ENCODE peak calls at places on chromosomes 12 and 14, in eight cellular contexts. I is RPMI7951; V is WTC11; C is GM20000; L is fibroblast of the conjunctiva; F is activated B cell treated with CpG ODN at 0.5 μM for 24 hours; H is germinal center; R is activated CD8-positive, alpha-beta memory T cell treated with anti-CD3 and anti-CD28 coated beads for 1 hour. O is an unnamed sample.

GRCh38 chr14:64727551-64728071 is 23.4 kb downstream of the PLEKHG3 start:
- DNase-seq in I (no peak), V (peak), C (no peak), L (no peak), F (no peak), H (no peak), R (no peak), O (no peak)

GRCh38 chr12:115177899-115178298 is 493.9 kb upstream of the TBX3 start:
- DNase-seq in I (no peak), V (no peak), C (no peak), L (no peak), F (no peak), H (no peak), R (no peak), O (no peak)

GRCh38 chr12:87491598-87491997 is 537.6 kb downstream of the C12orf50 start:
- DNase-seq in I (no peak), V (no peak), C (no peak), L (no peak), F (no peak), H (no peak), R (no peak), O (no peak)

GRCh38 chr12:130649646-130650045 is 66.5 kb downstream of the RIMBP2 start:
- DNase-seq in I (no peak), V (no peak), C (no peak), L (no peak), F (no peak), H (no peak), R (no peak), O (no peak)

GRCh38 chr14:59254146-59254910 is 65.9 kb downstream of the DAAM1 start:
- DNase-seq in I (peak), V (no peak), C (no peak), L (peak), F (no peak), H (no peak), R (no peak), O (peak)

GRCh38 chr14:54535126-54535525 is 25.4 kb downstream of the CGRRF1 start:
- DNase-seq in I (no peak), V (no peak), C (no peak), L (no peak), F (no peak), H (no peak), R (no peak), O (no peak)

GRCh38 chr14:90487031-90487430 is 90.2 kb downstream of the CALM1 start:
- DNase-seq in I (peak), V (no peak), C (no peak), L (no peak), F (no peak), H (no peak), R (no peak), O (no peak)

GRCh38 chr12:59382678-59383425 is 213.0 kb upstream of the SLC16A7 start:
- DNase-seq in I (no peak), V (no peak), C (no peak), L (peak), F (no peak), H (no peak), R (no peak), O (no peak)

GRCh38 chr12:96441811-96442210 is 41.6 kb upstream of the CDK17 start:
- DNase-seq in I (no peak), V (no peak), C (no peak), L (no peak), F (no peak), H (no peak), R (no peak), O (no peak)

GRCh38 chr14:103711516-103712431 is 3.5 kb downstream of the XRCC3 start:
- DNase-seq in I (no peak), V (no peak), C (no peak), L (no peak), F (no peak), H (no peak), R (no peak), O (no peak)

GRCh38 chr14:64502476-64503183 is 1.0 kb downstream of the ZBTB25 start:
- DNase-seq in I (no peak), V (no peak), C (no peak), L (no peak), F (no peak), H (peak), R (no peak), O (no peak)

GRCh38 chr12:114478891-114479290 is 72.9 kb upstream of the TBX5 start:
- DNase-seq in I (no peak), V (no peak), C (no peak), L (no peak), F (no peak), H (no peak), R (no peak), O (no peak)

GRCh38 chr14:31401369-31401932 is 18.9 kb downstream of the HEATR5A start:
- DNase-seq in I (no peak), V (no peak), C (no peak), L (no peak), F (no peak), H (no peak), R (no peak), O (no peak)

GRCh38 chr14:69673099-69673498 is 61.7 kb downstream of the SUSD6 start:
- DNase-seq in I (no peak), V (no peak), C (no peak), L (no peak), F (no peak), H (no peak), R (no peak), O (no peak)

GRCh38 chr14:61460853-61461611 is 139.7 kb downstream of the PRKCH start:
- DNase-seq in I (no peak), V (no peak), C (no peak), L (no peak), F (no peak), H (no peak), R (no peak), O (no peak)

GRCh38 chr12:107558816-107559382 is 126.7 kb upstream of the PWP1 start:
- DNase-seq in I (no peak), V (no peak), C (no peak), L (no peak), F (no peak), H (no peak), R (no peak), O (no peak)

GRCh38 chr14:102819176-102819628 is 42.0 kb downstream of the TRAF3 start:
- DNase-seq in I (no peak), V (no peak), C (peak), L (no peak), F (no peak), H (peak), R (no peak), O (no peak)

GRCh38 chr12:5262450-5262849 is 169.5 kb upstream of the NTF3 start:
- DNase-seq in I (peak), V (no peak), C (no peak), L (no peak), F (no peak), H (no peak), R (no peak), O (no peak)

O was measured in HFF-Myc.